ENCODE peak calls at places on chromosome 3, in nine cellular contexts. Z is heart right ventricle, W is Calu3, N is Peyer's patch, P is heart left ventricle, I is IMR-90, K is PC-3, O is bronchial epithelial cell, R is GM13976. Y is an unnamed sample.

GRCh38 chr3:17179381-17180205 is 294.8 kb downstream of the PLCL2 start:
- DNase-seq in Z (peak), W (no peak), N (no peak), P (no peak), I (peak), K (no peak), O (no peak), R (peak), Y (no peak)

GRCh38 chr3:141444586-141445285 is 42.1 kb upstream of the RASA2 start:
- DNase-seq in Z (no peak), W (no peak), N (no peak), P (no peak), I (no peak), K (no peak), O (no peak), R (no peak), Y (no peak)

GRCh38 chr3:128549283-128550112 is 56.5 kb upstream of the GATA2 start:
- DNase-seq in Z (peak), W (peak), N (no peak), P (peak), I (peak), K (peak), O (peak), R (no peak), Y (peak)

GRCh38 chr3:35200056-35200455 is 439.3 kb upstream of the ARPP21 start:
- DNase-seq in Z (no peak), W (no peak), N (no peak), P (no peak), I (no peak), K (peak), O (peak), R (no peak), Y (peak)

GRCh38 chr3:67678665-67679064 is 24.3 kb upstream of the SUCLG2 start:
- DNase-seq in Z (no peak), W (no peak), N (no peak), P (no peak), I (no peak), K (no peak), O (no peak), R (no peak), Y (no peak)

GRCh38 chr3:51974963-51975856 is at the start of gene ABHD14A:
- DNase-seq in Z (peak), W (peak), N (peak), P (peak), I (peak), K (peak), O (peak), R (peak), Y (peak)

GRCh38 chr3:24110051-24110450 is 165.0 kb downstream of the NR1D2 start:
- DNase-seq in Z (no peak), W (no peak), N (no peak), P (no peak), I (no peak), K (no peak), O (peak), R (no peak), Y (no peak)

GRCh38 chr3:45583021-45583851 is 11.3 kb upstream of the LIMD1 start:
- DNase-seq in Z (peak), W (no peak), N (peak), P (peak), I (no peak), K (no peak), O (no peak), R (no peak), Y (no peak)

GRCh38 chr3:181103605-181104004 is 114.1 kb upstream of the DNAJC19 start:
- DNase-seq in Z (no peak), W (peak), N (no peak), P (no peak), I (no peak), K (peak), O (peak), R (peak), Y (peak)

GRCh38 chr3:194782767-194783404 is 97.2 kb downstream of the FAM43A start:
- DNase-seq in Z (no peak), W (no peak), N (no peak), P (no peak), I (peak), K (no peak), O (no peak), R (no peak), Y (no peak)

GRCh38 chr3:44996556-44996969 is 20.5 kb downstream of the EXOSC7 start:
- DNase-seq in Z (no peak), W (no peak), N (no peak), P (no peak), I (no peak), K (no peak), O (no peak), R (no peak), Y (no peak)

GRCh38 chr3:159200176-159200575 is 398.3 kb downstream of the MFSD1 start:
- DNase-seq in Z (no peak), W (peak), N (no peak), P (no peak), I (no peak), K (peak), O (peak), R (no peak), Y (no peak)

GRCh38 chr3:72816843-72817485 is 31.3 kb downstream of the SHQ1 start:
- DNase-seq in Z (no peak), W (no peak), N (no peak), P (no peak), I (no peak), K (no peak), O (no peak), R (no peak), Y (no peak)

GRCh38 chr3:124986153-124987143 is 51.9 kb upstream of the MUC13 start:
- DNase-seq in Z (no peak), W (peak), N (peak), P (no peak), I (peak), K (peak), O (peak), R (no peak), Y (peak)

GRCh38 chr3:71341721-71342120 is 241.8 kb downstream of the FOXP1 start:
- DNase-seq in Z (no peak), W (no peak), N (no peak), P (no peak), I (peak), K (peak), O (peak), R (no peak), Y (peak)

GRCh38 chr3:123587399-123587798 is 2.5 kb upstream of the HACD2 start:
- DNase-seq in Z (no peak), W (no peak), N (no peak), P (no peak), I (no peak), K (no peak), O (no peak), R (no peak), Y (no peak)

GRCh38 chr3:61743686-61744242 is 182.4 kb downstream of the PTPRG start:
- DNase-seq in Z (no peak), W (no peak), N (no peak), P (no peak), I (no peak), K (no peak), O (no peak), R (no peak), Y (no peak)

GRCh38 chr3:138657508-138657907 is 48.9 kb downstream of the FAIM start:
- DNase-seq in Z (no peak), W (no peak), N (no peak), P (no peak), I (no peak), K (no peak), O (no peak), R (no peak), Y (no peak)

GRCh38 chr3:29701326-29701983 is 420.6 kb downstream of the RBMS3 start:
- DNase-seq in Z (no peak), W (no peak), N (no peak), P (peak), I (no peak), K (no peak), O (no peak), R (no peak), Y (no peak)

GRCh38 chr3:151085889-151086483 is 522 bp downstream of the MED12L start:
- DNase-seq in Z (peak), W (peak), N (no peak), P (peak), I (no peak), K (no peak), O (no peak), R (peak), Y (peak)

GRCh38 chr3:61483997-61484396 is 77.4 kb upstream of the PTPRG start:
- DNase-seq in Z (no peak), W (no peak), N (no peak), P (no peak), I (no peak), K (no peak), O (no peak), R (no peak), Y (no peak)

GRCh38 chr3:89405145-89405544 is 297.7 kb downstream of the EPHA3 start:
- DNase-seq in Z (no peak), W (no peak), N (no peak), P (no peak), I (no peak), K (no peak), O (no peak), R (no peak), Y (no peak)

DNA sequence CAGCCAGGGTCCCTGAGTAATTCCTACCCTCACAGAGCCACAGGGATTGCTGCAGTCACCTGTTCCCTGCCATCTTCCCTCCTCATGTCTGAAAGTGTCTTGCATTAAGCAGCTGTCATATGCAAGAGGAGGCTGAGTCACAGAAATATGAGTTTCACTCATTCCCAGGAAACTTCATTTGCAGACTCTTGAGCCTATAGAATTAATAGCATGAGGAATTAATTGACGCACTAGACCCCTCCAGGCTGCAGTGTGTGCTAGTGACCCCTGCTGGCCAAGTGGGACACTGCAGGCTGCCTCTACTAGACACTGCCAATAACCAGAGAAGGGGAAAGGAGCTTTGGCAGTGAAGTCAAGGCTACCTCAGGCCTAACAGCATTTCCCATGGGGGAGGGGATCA is 50.6 kb upstream of the SLC6A1 start:
- DNase-seq in Z (no peak), W (peak), N (no peak), P (no peak), I (no peak), K (peak), O (peak), R (no peak), Y (no peak)
- TF ChIP-seq CTCF in Z (peak), W (peak), N (peak), P (peak), I (peak), K (peak), O (peak), R (peak), Y (peak)

GRCh38 chr3:192515661-192516040 is 211.7 kb downstream of the FGF12 start:
- DNase-seq in Z (no peak), W (no peak), N (no peak), P (no peak), I (no peak), K (no peak), O (no peak), R (no peak), Y (no peak)

GRCh38 chr3:192516850-192517249 is 210.5 kb downstream of the FGF12 start:
- DNase-seq in Z (peak), W (no peak), N (no peak), P (no peak), I (no peak), K (no peak), O (no peak), R (no peak), Y (no peak)

GRCh38 chr3:192514081-192514753 is 213.1 kb downstream of the FGF12 start:
- DNase-seq in Z (no peak), W (peak), N (no peak), P (peak), I (no peak), K (peak), O (peak), R (peak), Y (peak)

GRCh38 chr3:192514754-192515660 is 212.3 kb downstream of the FGF12 start:
- DNase-seq in Z (peak), W (peak), N (no peak), P (peak), I (no peak), K (no peak), O (no peak), R (no peak), Y (no peak)
- TF ChIP-seq CTCF in Z (peak), W (peak), N (no peak), P (peak), I (no peak), K (no peak), O (peak), R (no peak), Y (no peak)

GRCh38 chr3:4978259-4978965 is 825 bp upstream of the BHLHE40 start:
- DNase-seq in Z (peak), W (peak), N (peak), P (peak), I (peak), K (peak), O (peak), R (peak), Y (peak)

GRCh38 chr3:4978966-4979400 is 254 bp upstream of the BHLHE40 start:
- DNase-seq in Z (peak), W (peak), N (peak), P (peak), I (peak), K (peak), O (peak), R (peak), Y (peak)

GRCh38 chr3:4976109-4976508 is 3.1 kb upstream of the BHLHE40 start:
- DNase-seq in Z (peak), W (peak), N (peak), P (peak), I (peak), K (peak), O (peak), R (peak), Y (no peak)

GRCh38 chr3:4977889-4978258 is 1.4 kb upstream of the BHLHE40 start:
- DNase-seq in Z (no peak), W (no peak), N (no peak), P (no peak), I (no peak), K (no peak), O (peak), R (no peak), Y (no peak)

GRCh38 chr3:4977001-4977888 is 2.0 kb upstream of the BHLHE40 start:
- DNase-seq in Z (peak), W (peak), N (peak), P (peak), I (peak), K (peak), O (peak), R (peak), Y (peak)
- TF ChIP-seq CTCF in Z (peak), W (no peak), N (peak), P (no peak), I (no peak), K (no peak), O (peak), R (no peak), Y (no peak)

GRCh38 chr3:127337911-127338531 is 50.2 kb upstream of the PRR20G start:
- DNase-seq in Z (no peak), W (no peak), N (no peak), P (no peak), I (no peak), K (no peak), O (no peak), R (no peak), Y (no peak)

GRCh38 chr3:127342735-127343134 is 54.9 kb upstream of the PRR20G start:
- DNase-seq in Z (no peak), W (no peak), N (no peak), P (no peak), I (no peak), K (no peak), O (no peak), R (no peak), Y (no peak)

GRCh38 chr3:127337001-127337400 is 49.2 kb upstream of the PRR20G start:
- DNase-seq in Z (no peak), W (no peak), N (no peak), P (no peak), I (no peak), K (no peak), O (no peak), R (no peak), Y (no peak)

GRCh38 chr3:127339016-127339415 is 51.2 kb upstream of the PRR20G start:
- DNase-seq in Z (no peak), W (no peak), N (no peak), P (no peak), I (no peak), K (no peak), O (no peak), R (no peak), Y (no peak)

GRCh38 chr3:127339943-127340861 is 52.4 kb upstream of the PRR20G start:
- DNase-seq in Z (no peak), W (no peak), N (no peak), P (no peak), I (no peak), K (no peak), O (no peak), R (peak), Y (no peak)
- TF ChIP-seq CTCF in Z (no peak), W (no peak), N (no peak), P (no peak), I (no peak), K (no peak), O (no peak), R (no peak), Y (no peak)

GRCh38 chr3:98761656-98762229 is 1.4 kb upstream of the ST3GAL6 start:
- DNase-seq in Z (no peak), W (no peak), N (no peak), P (no peak), I (no peak), K (no peak), O (no peak), R (no peak), Y (no peak)

GRCh38 chr3:98763076-98763475 is at the start of gene ST3GAL6:
- DNase-seq in Z (peak), W (no peak), N (peak), P (no peak), I (peak), K (no peak), O (peak), R (no peak), Y (no peak)

GRCh38 chr3:98764692-98765002 is 1.5 kb downstream of the ST3GAL6 start:
- DNase-seq in Z (no peak), W (no peak), N (no peak), P (no peak), I (no peak), K (no peak), O (no peak), R (no peak), Y (no peak)

GRCh38 chr3:98765721-98766120 is 2.6 kb downstream of the ST3GAL6 start:
- DNase-seq in Z (peak), W (no peak), N (no peak), P (no peak), I (no peak), K (no peak), O (no peak), R (no peak), Y (no peak)

DNA sequence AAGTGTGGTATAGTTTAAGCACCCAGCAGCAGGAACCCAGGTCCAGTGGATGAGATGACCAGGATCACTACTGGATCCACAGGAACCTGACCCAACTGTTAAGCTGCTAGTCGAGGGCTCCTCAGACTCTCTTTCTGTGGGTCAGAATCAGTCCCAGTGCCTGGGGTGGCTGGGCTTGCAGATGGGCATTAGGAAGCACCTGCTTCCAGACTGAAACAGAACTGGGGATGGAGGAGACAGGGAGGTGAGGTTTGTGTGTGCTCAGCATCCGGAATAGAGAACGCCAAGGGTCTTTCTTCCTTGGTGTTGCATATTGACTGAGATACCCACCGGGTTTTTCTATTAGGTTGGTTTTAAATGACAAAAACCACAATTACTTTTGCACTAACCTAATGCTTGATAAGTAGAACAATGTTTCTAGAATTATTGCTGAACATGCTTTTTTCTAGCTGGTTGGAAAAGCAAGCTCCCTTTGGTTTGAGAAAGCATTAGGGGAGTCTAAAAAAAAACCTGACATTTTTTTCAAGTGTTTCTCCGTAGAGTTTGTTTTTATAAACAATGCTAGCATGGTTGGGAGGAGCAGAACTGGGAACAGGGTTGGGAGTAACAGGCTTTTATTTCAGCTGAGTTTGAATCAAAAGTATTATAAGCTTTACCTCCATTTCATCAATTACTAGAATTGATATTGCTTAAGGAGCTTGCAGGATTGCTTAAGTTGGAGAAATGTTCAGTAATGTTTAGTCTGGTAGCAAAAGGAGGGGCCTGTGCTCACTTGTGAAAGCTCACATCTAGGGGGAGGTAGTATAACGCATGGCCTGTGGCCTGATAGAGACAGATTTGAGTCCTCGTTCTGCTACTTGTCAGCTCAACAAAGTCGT is 913 bp downstream of the ST3GAL6 start:
- DNase-seq in Z (no peak), W (no peak), N (no peak), P (no peak), I (no peak), K (no peak), O (no peak), R (no peak), Y (no peak)
- TF ChIP-seq CTCF in Z (no peak), W (no peak), N (no peak), P (no peak), I (no peak), K (no peak), O (no peak), R (peak), Y (no peak)

DNA sequence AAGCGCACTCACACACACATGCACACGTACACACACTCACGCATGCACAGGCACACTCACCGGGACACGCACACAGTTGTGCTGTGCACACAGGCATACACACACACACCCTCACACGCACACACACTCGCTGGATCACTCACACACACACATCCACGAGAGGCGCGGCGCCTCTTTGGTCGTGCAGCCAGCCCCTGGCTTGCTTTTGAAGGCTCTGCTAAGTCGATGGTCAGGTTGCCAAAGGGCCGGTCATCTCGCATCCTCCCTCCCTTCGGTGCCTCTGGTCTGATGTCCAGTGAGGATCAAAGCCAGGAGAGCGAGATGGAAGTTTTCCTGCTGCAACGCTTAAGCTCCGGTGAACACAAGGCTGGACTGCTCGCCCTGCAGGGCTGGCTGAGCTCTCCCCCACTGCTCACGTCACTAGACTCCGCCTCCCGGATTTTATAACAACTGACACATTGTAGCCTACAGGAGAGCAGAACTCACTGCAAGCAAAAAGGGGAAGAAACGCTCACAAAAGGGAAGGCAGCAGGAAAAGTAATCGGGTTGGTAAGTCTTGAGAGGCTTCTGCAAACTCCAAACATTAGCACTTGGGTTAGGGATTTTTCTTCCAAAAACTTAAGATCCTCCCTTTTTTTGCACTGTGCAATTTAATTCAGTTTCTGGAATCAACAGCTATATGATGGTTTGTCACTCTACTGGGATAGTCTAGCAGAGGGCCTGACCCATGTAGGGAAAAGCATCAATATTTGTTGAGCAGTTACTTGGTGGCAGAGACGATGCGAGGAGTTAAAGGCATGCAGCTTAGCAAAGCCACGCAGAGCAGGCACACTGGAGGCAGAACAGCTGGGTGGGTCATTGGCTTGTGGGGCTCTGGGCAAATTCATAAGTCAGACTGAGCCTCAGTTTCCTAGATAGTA is at the start of gene SRGAP3:
- DNase-seq in Z (peak), W (peak), N (peak), P (peak), I (peak), K (peak), O (peak), R (peak), Y (peak)
- TF ChIP-seq CTCF in Z (peak), W (no peak), N (peak), P (peak), I (peak), K (peak), O (peak), R (no peak), Y (no peak)